ENCODE peak calls at places on chromosomes 2 and 18, in five cellular contexts. A is CD4-positive, alpha-beta T cell; V is activated CD8-positive, alpha-beta memory T cell treated with anti-CD3 and anti-CD28 coated beads, Interleukin-2, amount 50 U/mL, for 48 hours; K is heart right ventricle; N is nephron progenitor cell. O is an unnamed sample.

GRCh38 chr18:54254265-54254758 is 15.0 kb upstream of the POLI start:
- DNase-seq in A (no peak), N (no peak), K (no peak), V (no peak), O (peak; percentile 15)

GRCh38 chr18:37429768-37430167 is 135.8 kb downstream of the CELF4 start:
- DNase-seq in A (no peak), N (no peak), V (no peak), K (no peak), O (no peak)

GRCh38 chr2:121046335-121046734 is 238.7 kb downstream of the TFCP2L1 start:
- DNase-seq in K (no peak), V (no peak), N (no peak), A (no peak), O (no peak)

GRCh38 chr2:109164739-109165221 is 35.8 kb downstream of the SH3RF3 start:
- DNase-seq in K (no peak), A (no peak), V (no peak), N (no peak), O (peak; percentile 88)

GRCh38 chr2:138058427-138058826 is 94.2 kb downstream of the HNMT start:
- DNase-seq in N (no peak), V (no peak), K (no peak), A (no peak), O (no peak)

GRCh38 chr2:100142393-100142792 is at the start of gene AFF3:
- DNase-seq in N (no peak), K (no peak), V (peak; percentile 80), A (peak; percentile 16), O (no peak)

GRCh38 chr2:45932278-45932975 is 281.0 kb downstream of the PRKCE start:
- DNase-seq in K (no peak), A (no peak), N (no peak), V (no peak), O (peak; percentile 88)

GRCh38 chr2:220946552-220946951 is 625.6 kb downstream of the EPHA4 start:
- DNase-seq in A (no peak), N (no peak), V (no peak), K (no peak), O (no peak)

GRCh38 chr2:26011990-26012856 is 21.7 kb upstream of the RAB10 start:
- DNase-seq in K (peak; percentile 53), N (no peak), V (no peak), A (no peak), O (peak; percentile 52)

GRCh38 chr2:41698787-41699422 is 348.9 kb upstream of the PKDCC start:
- DNase-seq in A (no peak), N (peak; percentile 72), K (peak; percentile 62), V (no peak), O (peak; percentile 37)